ENCODE peak calls at places on chromosomes 4 and X, in four cellular contexts. W is OCI-LY7, K is ovary, Y is cardiac muscle cell. X is an unnamed sample.

GRCh38 chrX:103831342-103831802 is 685 bp downstream of the RAB9B start:
- DNase-seq in W (no peak), K (no peak), Y (peak), X (no peak)

GRCh38 chr4:155604718-155605601 is 61.7 kb upstream of the GUCY1A1 start:
- DNase-seq in W (no peak), K (peak), Y (no peak), X (no peak)

GRCh38 chr4:177554966-177555574 is 112.8 kb upstream of the AGA start:
- DNase-seq in W (peak), K (no peak), Y (peak), X (no peak)

GRCh38 chrX:41542151-41542935 is 95.2 kb downstream of the NYX start:
- DNase-seq in W (no peak), K (no peak), Y (no peak), X (no peak)

GRCh38 chrX:34638116-34638515 is 19.0 kb downstream of the TMEM47 start:
- DNase-seq in W (peak), K (no peak), Y (peak), X (no peak)

GRCh38 chrX:38560776-38561125 is 591 bp upstream of the TSPAN7 start:
- DNase-seq in W (no peak), K (peak), Y (no peak), X (no peak)

GRCh38 chr4:25032126-25032525 is 1.4 kb upstream of the LGI2 start:
- DNase-seq in W (no peak), K (no peak), Y (no peak), X (no peak)

GRCh38 chr4:37892641-37893040 is 1.8 kb downstream of the TBC1D1 start:
- DNase-seq in W (peak), K (no peak), Y (no peak), X (no peak)

GRCh38 chr4:11259837-11260236 is 168.9 kb downstream of the HS3ST1 start:
- DNase-seq in W (no peak), K (no peak), Y (no peak), X (no peak)

GRCh38 chrX:153408221-153408721 is 3.0 kb upstream of the ZFP92 start:
- DNase-seq in W (no peak), K (no peak), Y (no peak), X (no peak)

GRCh38 chrX:307261-308111 is 11.1 kb downstream of the GTPBP6 start:
- DNase-seq in W (no peak), K (no peak), Y (no peak), X (no peak)

GRCh38 chr4:40595981-40596380 is 33.7 kb downstream of the RBM47 start:
- DNase-seq in W (no peak), K (no peak), Y (no peak), X (no peak)

GRCh38 chrX:10106801-10107200 is 50.0 kb upstream of the CLCN4 start:
- DNase-seq in W (peak), K (no peak), Y (no peak), X (no peak)

GRCh38 chr4:101711590-101712255 is 78.8 kb upstream of the BANK1 start:
- DNase-seq in W (no peak), K (no peak), Y (no peak), X (no peak)

GRCh38 chr4:164596318-164596878 is 157.5 kb upstream of the SMIM31 start:
- DNase-seq in W (no peak), K (no peak), Y (no peak), X (no peak)

GRCh38 chrX:9606971-9607370 is 142.1 kb downstream of the TBL1X start:
- DNase-seq in W (no peak), K (no peak), Y (no peak), X (no peak)

GRCh38 chr4:137283737-137284136 is 248.6 kb downstream of the PCDH18 start:
- DNase-seq in W (no peak), K (no peak), Y (peak), X (no peak)

GRCh38 chr4:186342582-186342981 is 76.6 kb downstream of the F11 start:
- DNase-seq in W (no peak), K (no peak), Y (no peak), X (no peak)

GRCh38 chr4:159503243-159503642 is 400.4 kb downstream of the RAPGEF2 start:
- DNase-seq in W (no peak), K (no peak), Y (no peak), X (no peak)

GRCh38 chr4:123755655-123756054 is 359.1 kb downstream of the SPRY1 start:
- DNase-seq in W (no peak), K (no peak), Y (no peak), X (no peak)

GRCh38 chr4:38600575-38600974 is 63.4 kb upstream of the KLF3 start:
- DNase-seq in W (peak), K (no peak), Y (no peak), X (no peak)

GRCh38 chrX:140701480-140701879 is 8.1 kb upstream of the LINC00632 start:
- DNase-seq in W (no peak), K (no peak), Y (peak), X (no peak)

GRCh38 chr4:128663325-128663724 is 146.2 kb upstream of the JADE1 start:
- DNase-seq in W (peak), K (no peak), Y (no peak), X (no peak)

GRCh38 chr4:5640096-5640495 is 68.3 kb downstream of the EVC2 start:
- DNase-seq in W (no peak), K (no peak), Y (no peak), X (no peak)

GRCh38 chr4:146132445-146132844 is 43.1 kb upstream of the LSM6 start:
- DNase-seq in W (no peak), K (no peak), Y (no peak), X (no peak)

GRCh38 chr4:153465583-153465921 is 608 bp upstream of the TMEM131L start:
- DNase-seq in W (peak), K (peak), Y (peak), X (peak)
- TF ChIP-seq CTCF in W (peak), K (no peak), Y (peak), X (peak)

DNA sequence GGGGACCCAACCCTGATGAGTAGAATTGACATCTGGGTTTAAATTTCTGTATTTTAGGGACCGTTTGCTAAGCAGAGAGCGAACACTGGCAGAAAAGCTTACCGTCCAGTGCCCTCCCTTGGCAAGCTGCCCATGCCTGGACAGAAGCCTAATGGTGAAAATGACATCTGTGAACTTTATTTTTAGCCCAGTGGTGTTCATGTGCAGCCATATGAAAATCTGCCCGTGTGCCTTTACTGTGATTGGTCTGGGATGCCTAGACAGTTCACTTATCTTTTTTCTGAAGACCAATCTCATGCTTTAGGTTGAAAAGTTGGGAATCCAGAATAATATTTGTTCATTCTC is 1.1 kb downstream of the STBD1 start:
- DNase-seq in W (no peak), K (no peak), Y (peak), X (no peak)
- H3K4me3 ChIP-seq in W (no peak), K (peak), Y (peak), X (peak)

DNA sequence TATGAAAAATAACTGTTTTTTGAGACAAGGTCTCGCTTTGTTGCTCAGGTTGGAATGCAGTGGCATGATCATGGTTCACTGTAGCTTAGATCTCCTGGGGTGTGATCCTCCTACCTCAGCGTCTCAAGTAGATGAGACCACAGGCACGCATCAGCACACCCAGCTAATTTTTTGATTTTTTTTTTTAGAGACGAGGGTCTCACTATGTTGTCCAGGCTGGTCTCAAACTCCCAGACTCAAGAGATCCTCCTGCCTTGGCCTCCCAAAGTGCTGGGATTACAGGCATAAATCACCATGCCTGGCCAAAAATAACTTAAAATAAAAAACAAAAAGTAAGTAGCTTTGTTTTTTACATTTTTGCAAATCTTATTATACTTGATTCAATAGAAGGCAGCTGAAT is 63.3 kb downstream of the NOCT start:
- DNase-seq in W (no peak), K (no peak), Y (no peak), X (no peak)
- H3K27ac ChIP-seq in W (no peak), K (no peak), Y (peak), X (no peak)

GRCh38 chr4:140152015-140152703 is 1.8 kb downstream of the MAML3 start:
- DNase-seq in W (peak), K (peak), Y (peak), X (peak)
- TF ChIP-seq CTCF in W (peak), K (peak), Y (peak), X (no peak)

X was measured in dorsolateral prefrontal cortex.